ENCODE peak calls at places on chromosomes 5 and 9, in six cellular contexts. L, Y, W, I, D and S are unnamed samples.

GRCh38 chr5:60611099-60611719 is 88.8 kb downstream of the DEPDC1B start:
- DNase-seq in L (no peak), Y (no peak), W (no peak), I (no peak), D (no peak), S (no peak)

GRCh38 chr5:79878721-79879336 is 112.2 kb downstream of the MTX3 start:
- DNase-seq in L (peak; percentile 4), Y (peak; percentile 51), W (no peak), I (peak; percentile 3), D (no peak), S (no peak)

GRCh38 chr5:151569132-151570046 is 21.7 kb downstream of the FAT2 start:
- DNase-seq in L (no peak), Y (no peak), W (no peak), I (peak; percentile 83), D (no peak), S (peak; percentile 73)

GRCh38 chr9:86061972-86062739 is 37.2 kb downstream of the GOLM1 start:
- DNase-seq in L (no peak), Y (no peak), W (no peak), I (no peak), D (no peak), S (no peak)

GRCh38 chr5:33725846-33726245 is 165.9 kb downstream of the ADAMTS12 start:
- DNase-seq in L (no peak), Y (no peak), W (no peak), I (no peak), D (no peak), S (no peak)

GRCh38 chr9:34546834-34547827 is 24.3 kb upstream of the ENHO start:
- DNase-seq in L (no peak), Y (peak; percentile 89), W (no peak), I (peak; percentile 59), D (peak; percentile 38), S (no peak)

GRCh38 chr5:154706416-154706815 is 48.8 kb upstream of the LARP1 start:
- DNase-seq in L (no peak), Y (no peak), W (no peak), I (no peak), D (no peak), S (no peak)

GRCh38 chr5:74772359-74772758 is 5.3 kb downstream of the NSA2 start:
- DNase-seq in L (no peak), Y (no peak), W (no peak), I (no peak), D (no peak), S (no peak)

GRCh38 chr5:69528015-69528414 is 32.0 kb upstream of the GTF2H2C start:
- DNase-seq in L (no peak), Y (peak; percentile 84), W (no peak), I (peak; percentile 43), D (no peak), S (no peak)

GRCh38 chr9:31519011-31519410 is 865.4 kb upstream of the ACO1 start:
- DNase-seq in L (peak; percentile 22), Y (peak; percentile 36), W (no peak), I (no peak), D (no peak), S (no peak)

GRCh38 chr5:133957591-133957990 is 10.8 kb downstream of the C5orf15 start:
- DNase-seq in L (no peak), Y (no peak), W (no peak), I (no peak), D (no peak), S (no peak)

GRCh38 chr5:133229931-133230664 is 178.3 kb downstream of the HSPA4 start:
- DNase-seq in L (no peak), Y (no peak), W (no peak), I (peak; percentile 96), D (no peak), S (no peak)

GRCh38 chr5:146388418-146388817 is 49.8 kb downstream of the POU4F3 start:
- DNase-seq in L (no peak), Y (no peak), W (no peak), I (no peak), D (no peak), S (no peak)

GRCh38 chr9:3256571-3256970 is 269.2 kb downstream of the RFX3 start:
- DNase-seq in L (no peak), Y (no peak), W (no peak), I (no peak), D (no peak), S (no peak)

GRCh38 chr5:39092581-39093350 is 18.6 kb upstream of the RICTOR start:
- DNase-seq in L (no peak), Y (no peak), W (no peak), I (peak; percentile 82), D (no peak), S (no peak)

GRCh38 chr5:140588311-140589070 is 23.9 kb downstream of the SLC35A4 start:
- DNase-seq in L (no peak), Y (no peak), W (no peak), I (no peak), D (no peak), S (no peak)

GRCh38 chr5:73969195-73970059 is 343.4 kb downstream of the ARHGEF28 start:
- DNase-seq in L (no peak), Y (peak; percentile 52), W (no peak), I (no peak), D (no peak), S (no peak)

GRCh38 chr9:89884356-89885083 is 279.7 kb downstream of the GADD45G start:
- DNase-seq in L (no peak), Y (no peak), W (no peak), I (no peak), D (no peak), S (no peak)

GRCh38 chr5:152405145-152405544 is at the start of gene NMUR2:
- DNase-seq in L (no peak), Y (peak; percentile 75), W (no peak), I (no peak), D (no peak), S (no peak)

GRCh38 chr5:160726721-160727120 is 125.3 kb downstream of the ATP10B start:
- DNase-seq in L (no peak), Y (peak; percentile 25), W (no peak), I (no peak), D (no peak), S (no peak)

GRCh38 chr9:100589582-100589981 is 11.7 kb downstream of the CAVIN4 start:
- DNase-seq in L (no peak), Y (no peak), W (no peak), I (peak; percentile 37), D (no peak), S (no peak)

GRCh38 chr9:129317179-129318011 is 139.3 kb upstream of the IER5L start:
- DNase-seq in L (no peak), Y (peak; percentile 64), W (no peak), I (no peak), D (no peak), S (no peak)

GRCh38 chr9:29866556-29866955 is 2293.3 kb upstream of the C9orf72 start:
- DNase-seq in L (no peak), Y (peak; percentile 49), W (no peak), I (no peak), D (no peak), S (no peak)

GRCh38 chr9:113528088-113528487 is 64.6 kb downstream of the RGS3 start:
- DNase-seq in L (no peak), Y (no peak), W (no peak), I (peak; percentile 16), D (no peak), S (no peak)

GRCh38 chr5:4614088-4614487 is 526.0 kb upstream of the ADAMTS16 start:
- DNase-seq in L (no peak), Y (peak; percentile 58), W (no peak), I (peak; percentile 67), D (no peak), S (no peak)

GRCh38 chr9:130535818-130536521 is 43.4 kb upstream of the FUBP3 start:
- DNase-seq in L (no peak), Y (peak; percentile 55), W (no peak), I (no peak), D (no peak), S (no peak)

GRCh38 chr5:28603869-28604268 is 1565.5 kb upstream of the CDH9 start:
- DNase-seq in L (no peak), Y (no peak), W (no peak), I (no peak), D (no peak), S (no peak)

GRCh38 chr9:87013490-87013889 is 66.2 kb upstream of the GAS1 start:
- DNase-seq in L (no peak), Y (no peak), W (no peak), I (no peak), D (no peak), S (no peak)

GRCh38 chr9:31848505-31849285 is 535.7 kb upstream of the ACO1 start:
- DNase-seq in L (no peak), Y (no peak), W (no peak), I (no peak), D (no peak), S (no peak)

GRCh38 chr5:88142801-88143692 is 125.6 kb downstream of the TMEM161B start:
- DNase-seq in L (no peak), Y (peak; percentile 22), W (no peak), I (peak; percentile 8), D (no peak), S (no peak)

GRCh38 chr5:17302590-17302989 is 85.2 kb downstream of the BASP1 start:
- DNase-seq in L (no peak), Y (no peak), W (no peak), I (no peak), D (no peak), S (no peak)

GRCh38 chr5:73218552-73219171 is 45.7 kb downstream of the TMEM174 start:
- DNase-seq in L (no peak), Y (peak; percentile 57), W (no peak), I (peak; percentile 34), D (no peak), S (no peak)

GRCh38 chr5:95760291-95761191 is 29.4 kb downstream of the RHOBTB3 start:
- DNase-seq in L (peak; percentile 17), Y (peak; percentile 41), W (no peak), I (peak; percentile 65), D (peak; percentile 66), S (peak; percentile 81)
- H3K4me3 ChIP-seq in L (peak overlapping the region; percentile 59), Y (no peak overlapping the region), W (no peak overlapping the region), I (peak overlapping the region; percentile 23), D (peak overlapping the region; percentile 22), S (no peak overlapping the region)

GRCh38 chr5:94751456-94751855 is 133.0 kb downstream of the SLF1 start:
- DNase-seq in L (no peak), Y (no peak), W (no peak), I (no peak), D (no peak), S (no peak)
- H3K4me3 ChIP-seq in L (no peak overlapping the region), Y (no peak overlapping the region), W (no peak overlapping the region), I (no peak overlapping the region), D (no peak overlapping the region), S (no peak overlapping the region)

DNA sequence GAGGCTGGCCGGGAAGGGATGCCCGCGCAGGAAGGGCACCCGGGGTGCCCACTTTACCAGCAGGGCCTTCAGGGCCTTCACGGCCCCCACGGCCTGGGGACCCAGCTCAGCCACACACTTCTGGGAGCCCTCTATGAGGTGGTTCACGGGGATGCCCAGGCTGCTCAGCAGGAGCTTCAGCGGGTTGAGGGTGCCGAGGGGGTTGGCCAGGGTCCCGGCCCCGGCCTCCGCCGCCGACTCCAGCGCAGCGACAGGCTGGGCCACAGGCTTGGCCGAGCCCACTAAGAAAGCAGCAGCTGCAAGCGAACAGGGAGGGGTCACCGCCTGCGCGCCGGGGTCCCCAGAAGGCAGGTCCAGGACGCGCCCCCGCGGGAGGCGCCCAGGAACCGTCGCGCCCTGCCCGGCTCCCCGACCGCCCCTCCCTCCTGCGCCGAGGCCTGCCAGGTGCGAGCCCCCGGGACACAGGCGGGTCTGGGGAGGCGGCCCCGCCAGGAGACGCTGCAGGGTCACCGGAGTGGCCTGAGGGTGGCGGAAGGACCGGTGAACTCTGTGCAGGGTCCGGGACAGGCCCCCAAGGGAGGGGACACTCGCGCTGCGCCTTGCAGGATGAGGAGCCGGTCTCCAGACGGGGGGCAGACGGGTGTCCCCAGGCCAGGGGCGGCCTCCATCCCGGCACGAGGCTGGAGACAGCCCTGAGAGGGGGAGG is 603 bp downstream of the SCGB3A1 start:
- DNase-seq in L (no peak), Y (no peak), W (no peak), I (no peak), D (no peak), S (no peak)
- H3K4me3 ChIP-seq in L (no peak overlapping the region), Y (no peak overlapping the region), W (peak overlapping the region; percentile 9), I (no peak overlapping the region), D (no peak overlapping the region), S (no peak overlapping the region)

GRCh38 chr5:93580387-93581100 is 475 bp downstream of the NR2F1-AS1 start:
- DNase-seq in L (no peak), Y (no peak), W (no peak), I (peak; percentile 47), D (no peak), S (no peak)
- H3K4me3 ChIP-seq in L (peak overlapping the region; percentile 61), Y (peak overlapping the region; percentile 1), W (peak overlapping the region; percentile 71), I (peak overlapping the region; percentile 76), D (peak overlapping the region; percentile 67), S (peak overlapping the region; percentile 70)